ENCODE peak calls at places on chromosomes 7 and 10, in seven cellular contexts. V is ureter; J is EH; Y is transverse colon; O is NCI-H2029 treated with DMSO at 0.1 percent for 48 hours; D is activated CD8-positive, alpha-beta memory T cell treated with anti-CD3 and anti-CD28 coated beads, Interleukin-2, amount 50 U/mL, for 48 hours; U is iPS DF 19.7. Z is an unnamed sample.

GRCh38 chr10:22606164-22606614 is 108.2 kb downstream of the PIP4K2A start:
- DNase-seq in V (no peak), J (peak; percentile 89), Y (peak; percentile 56), O (no peak), D (no peak), U (no peak), Z (peak; percentile 79)

GRCh38 chr7:44761207-44762161 is 12.8 kb downstream of the ZMIZ2 start:
- DNase-seq in V (peak; percentile 78), J (peak; percentile 75), Y (peak; percentile 89), O (no peak), D (no peak), U (no peak), Z (no peak)

GRCh38 chr7:106111671-106112117 is 418 bp downstream of the SYPL1 start:
- DNase-seq in V (peak; percentile 58), J (peak; percentile 80), Y (peak; percentile 79), O (peak; percentile 15), D (peak; percentile 75), U (no peak), Z (peak; percentile 72)

GRCh38 chr10:75401569-75402485 is at the start of gene ZNF503:
- DNase-seq in V (peak; percentile 98), J (peak; percentile 98), Y (peak; percentile 94), O (peak; percentile 56), D (peak; percentile 79), U (no peak), Z (peak; percentile 97)

GRCh38 chr10:73782749-73783085 is 869 bp downstream of the CHCHD1 start:
- DNase-seq in V (no peak), J (no peak), Y (no peak), O (no peak), D (no peak), U (no peak), Z (no peak)

GRCh38 chr10:102635377-102635776 is 8.9 kb upstream of the TRIM8 start:
- DNase-seq in V (no peak), J (no peak), Y (no peak), O (no peak), D (no peak), U (no peak), Z (no peak)

GRCh38 chr7:73703985-73704639 is 15.4 kb downstream of the STX1A start:
- DNase-seq in V (peak; percentile 63), J (no peak), Y (peak; percentile 71), O (no peak), D (no peak), U (peak; percentile 33), Z (no peak)

GRCh38 chr7:67696878-67697277 is 700.2 kb downstream of the TYW1 start:
- DNase-seq in V (peak; percentile 51), J (no peak), Y (no peak), O (no peak), D (no peak), U (no peak), Z (peak; percentile 80)

GRCh38 chr10:13839430-13839986 is 252.7 kb downstream of the PRPF18 start:
- DNase-seq in V (no peak), J (peak; percentile 92), Y (no peak), O (no peak), D (no peak), U (no peak), Z (peak; percentile 77)

GRCh38 chr7:75662579-75663301 is 76.0 kb downstream of the HIP1 start:
- DNase-seq in V (no peak), J (no peak), Y (peak; percentile 38), O (no peak), D (no peak), U (no peak), Z (no peak)

GRCh38 chr10:30781571-30782542 is 152.3 kb upstream of the LYZL2 start:
- DNase-seq in V (no peak), J (no peak), Y (no peak), O (no peak), D (no peak), U (no peak), Z (no peak)

GRCh38 chr10:12720217-12720981 is 281.1 kb downstream of the CCDC3 start:
- DNase-seq in V (peak; percentile 89), J (peak; percentile 82), Y (peak; percentile 92), O (peak; percentile 39), D (peak; percentile 78), U (no peak), Z (peak; percentile 95)

GRCh38 chr10:84214046-84214572 is 11.2 kb downstream of the LRIT2 start:
- DNase-seq in V (no peak), J (no peak), Y (no peak), O (no peak), D (no peak), U (no peak), Z (no peak)

GRCh38 chr7:73715648-73716317 is 3.7 kb downstream of the STX1A start:
- DNase-seq in V (no peak), J (peak; percentile 96), Y (peak; percentile 28), O (peak; percentile 74), D (peak; percentile 81), U (no peak), Z (peak; percentile 100)

GRCh38 chr7:63899691-63900393 is 98.8 kb upstream of the ZNF722 start:
- DNase-seq in V (peak; percentile 88), J (no peak), Y (peak; percentile 29), O (no peak), D (peak; percentile 85), U (no peak), Z (no peak)

GRCh38 chr10:100631192-100631591 is 95.4 kb downstream of the HIF1AN start:
- DNase-seq in V (no peak), J (no peak), Y (no peak), O (no peak), D (no peak), U (no peak), Z (no peak)

GRCh38 chr10:121683803-121684202 is 85.6 kb upstream of the FGFR2 start:
- DNase-seq in V (no peak), J (no peak), Y (no peak), O (no peak), D (no peak), U (no peak), Z (no peak)

GRCh38 chr7:108497082-108497725 is 28.7 kb downstream of the PNPLA8 start:
- DNase-seq in V (no peak), J (peak; percentile 58), Y (peak; percentile 21), O (peak; percentile 68), D (peak; percentile 62), U (peak; percentile 15), Z (peak; percentile 53)

GRCh38 chr10:11863353-11864105 is 40.4 kb downstream of the PROSER2 start:
- DNase-seq in V (no peak), J (no peak), Y (no peak), O (no peak), D (peak; percentile 63), U (no peak), Z (no peak)

GRCh38 chr7:22723171-22723601 is 3.8 kb upstream of the IL6 start:
- DNase-seq in V (peak; percentile 57), J (peak; percentile 82), Y (peak; percentile 35), O (peak; percentile 31), D (no peak), U (no peak), Z (peak; percentile 71)

GRCh38 chr7:13910805-13911551 is 78.5 kb downstream of the ETV1 start:
- DNase-seq in V (no peak), J (no peak), Y (no peak), O (no peak), D (no peak), U (no peak), Z (no peak)

GRCh38 chr7:1707756-1708611 is 37.9 kb downstream of the ELFN1 start:
- DNase-seq in V (no peak), J (no peak), Y (no peak), O (no peak), D (peak; percentile 28), U (no peak), Z (no peak)

GRCh38 chr7:22356010-22356854 is 722 bp downstream of the RAPGEF5 start:
- DNase-seq in V (no peak), J (no peak), Y (peak; percentile 52), O (peak; percentile 28), D (no peak), U (no peak), Z (no peak)

GRCh38 chr7:76409537-76409936 is at the start of gene SSC4D:
- DNase-seq in V (no peak), J (no peak), Y (no peak), O (no peak), D (no peak), U (no peak), Z (no peak)

GRCh38 chr7:461453-462172 is 58.0 kb downstream of the PDGFA start:
- DNase-seq in V (no peak), J (peak; percentile 82), Y (no peak), O (no peak), D (no peak), U (no peak), Z (no peak)

GRCh38 chr7:135175931-135176330 is 5.4 kb upstream of the CYREN start:
- DNase-seq in V (no peak), J (no peak), Y (no peak), O (no peak), D (no peak), U (no peak), Z (no peak)

GRCh38 chr7:106793015-106793651 is 71.9 kb upstream of the PIK3CG start:
- DNase-seq in V (no peak), J (peak; percentile 33), Y (no peak), O (peak; percentile 42), D (no peak), U (no peak), Z (peak; percentile 54)

GRCh38 chr10:123530166-123530870 is 135.8 kb upstream of the GPR26 start:
- DNase-seq in V (peak; percentile 12), J (no peak), Y (no peak), O (no peak), D (no peak), U (no peak), Z (no peak)

GRCh38 chr7:32204361-32205018 is 134.3 kb upstream of the PDE1C start:
- DNase-seq in V (peak; percentile 63), J (peak; percentile 91), Y (peak; percentile 54), O (peak; percentile 37), D (no peak), U (peak; percentile 38), Z (peak; percentile 95)

GRCh38 chr7:77338260-77338659 is 77.9 kb downstream of the GSAP start:
- DNase-seq in V (no peak), J (no peak), Y (no peak), O (no peak), D (no peak), U (no peak), Z (no peak)

GRCh38 chr7:122161628-122162027 is 17.6 kb upstream of the AASS start:
- DNase-seq in V (no peak), J (peak; percentile 60), Y (no peak), O (no peak), D (no peak), U (no peak), Z (no peak)

GRCh38 chr7:47621985-47622561 is 40.2 kb upstream of the TNS3 start:
- DNase-seq in V (no peak), J (no peak), Y (no peak), O (no peak), D (no peak), U (no peak), Z (no peak)

GRCh38 chr7:26723140-26723539 is 141.2 kb downstream of the SKAP2 start:
- DNase-seq in V (no peak), J (no peak), Y (no peak), O (no peak), D (no peak), U (no peak), Z (no peak)

GRCh38 chr7:31382722-31383121 is 42.2 kb upstream of the NEUROD6 start:
- DNase-seq in V (no peak), J (no peak), Y (no peak), O (no peak), D (no peak), U (no peak), Z (no peak)

GRCh38 chr10:129768437-129769355 is 195.4 kb downstream of the EBF3 start:
- DNase-seq in V (peak; percentile 32), J (no peak), Y (peak; percentile 4), O (no peak), D (peak; percentile 26), U (peak; percentile 25), Z (no peak)

GRCh38 chr10:78817361-78817760 is 251.4 kb upstream of the ZMIZ1 start:
- DNase-seq in V (no peak), J (no peak), Y (no peak), O (no peak), D (no peak), U (no peak), Z (no peak)

Z was measured in M059J.